ENCODE peak calls at places on chromosomes 2 and 18, in four cellular contexts. E, K, S and Q are unnamed samples. For H3K79me2, the result is how much of the 10 kb centered on the place peaks cover.

GRCh38 chr2:216083464-216084279 is 2.0 kb downstream of the TMEM169 start:
- DNase-seq in E (peak), S (no peak), K (peak), Q (no peak)

GRCh38 chr2:54771166-54771565 is 47.7 kb downstream of the EML6 start:
- DNase-seq in E (peak), S (peak), K (no peak), Q (peak)

GRCh38 chr2:189613650-189614420 is 33.2 kb upstream of the SLC40A1 start:
- DNase-seq in E (peak), K (no peak), S (no peak), Q (no peak)

GRCh38 chr2:227079726-227080125 is 84.3 kb downstream of the COL4A4 start:
- DNase-seq in E (peak), K (no peak), S (no peak), Q (no peak)

GRCh38 chr2:188695953-188696352 is 278.2 kb upstream of the COL3A1 start:
- DNase-seq in E (peak), K (no peak), S (no peak), Q (peak)

GRCh38 chr2:71700880-71701397 is 247.6 kb downstream of the DYSF start:
- DNase-seq in K (peak), E (peak), S (no peak), Q (no peak)

GRCh38 chr2:37376421-37377186 is 32.2 kb downstream of the QPCT start:
- DNase-seq in E (peak), S (peak), K (no peak), Q (peak)

GRCh38 chr18:13217466-13217961 is 1.0 kb upstream of the LDLRAD4 start:
- DNase-seq in K (peak), S (no peak), E (peak), Q (no peak)

GRCh38 chr2:2729246-2729645 is 398.2 kb upstream of the MYT1L start:
- DNase-seq in S (no peak), K (no peak), E (no peak), Q (no peak)

GRCh38 chr2:173524257-173524951 is 169.7 kb downstream of the CDCA7 start:
- DNase-seq in E (no peak), K (no peak), S (no peak), Q (no peak)

GRCh38 chr2:24659862-24660261 is 133.3 kb downstream of the PTRHD1 start:
- DNase-seq in K (peak), S (no peak), E (no peak), Q (no peak)

GRCh38 chr2:189267491-189267890 is 87.9 kb upstream of the COL5A2 start:
- DNase-seq in S (no peak), E (peak), K (no peak), Q (no peak)

GRCh38 chr2:197113221-197113831 is 186.8 kb upstream of the PGAP1 start:
- DNase-seq in S (peak), K (peak), E (peak), Q (peak)

GRCh38 chr2:231604101-231604684 is 11.5 kb downstream of the TEX44 start:
- DNase-seq in E (no peak), S (no peak), K (peak), Q (no peak)

GRCh38 chr2:112829931-112830330 is 6.6 kb downstream of the IL1B start:
- DNase-seq in K (no peak), S (no peak), E (no peak), Q (no peak)

GRCh38 chr2:70607121-70607551 is 53.5 kb upstream of the TGFA start:
- DNase-seq in S (no peak), E (peak), K (no peak), Q (no peak)

GRCh38 chr2:85145116-85145820 is 12.1 kb downstream of the TCF7L1 start:
- DNase-seq in S (no peak), K (no peak), E (no peak), Q (no peak)

GRCh38 chr2:9757430-9758287 is 85.6 kb upstream of the TAF1B start:
- DNase-seq in E (peak), K (peak), S (no peak), Q (no peak)
- TF ChIP-seq EZH2 in E (no peak), K (no peak), S (no peak), Q (no peak)

GRCh38 chr18:10060469-10060782 is 146.6 kb downstream of the VAPA start:
- DNase-seq in K (no peak), S (no peak), E (no peak), Q (no peak)

GRCh38 chr18:10057808-10058791 is 144.3 kb downstream of the VAPA start:
- DNase-seq in E (peak), K (no peak), S (no peak), Q (peak)

GRCh38 chr18:10061566-10061965 is 147.8 kb downstream of the VAPA start:
- DNase-seq in S (no peak), E (no peak), K (no peak), Q (no peak)

GRCh38 chr18:10057401-10057800 is 143.6 kb downstream of the VAPA start:
- DNase-seq in K (no peak), E (no peak), S (no peak), Q (no peak)

DNA sequence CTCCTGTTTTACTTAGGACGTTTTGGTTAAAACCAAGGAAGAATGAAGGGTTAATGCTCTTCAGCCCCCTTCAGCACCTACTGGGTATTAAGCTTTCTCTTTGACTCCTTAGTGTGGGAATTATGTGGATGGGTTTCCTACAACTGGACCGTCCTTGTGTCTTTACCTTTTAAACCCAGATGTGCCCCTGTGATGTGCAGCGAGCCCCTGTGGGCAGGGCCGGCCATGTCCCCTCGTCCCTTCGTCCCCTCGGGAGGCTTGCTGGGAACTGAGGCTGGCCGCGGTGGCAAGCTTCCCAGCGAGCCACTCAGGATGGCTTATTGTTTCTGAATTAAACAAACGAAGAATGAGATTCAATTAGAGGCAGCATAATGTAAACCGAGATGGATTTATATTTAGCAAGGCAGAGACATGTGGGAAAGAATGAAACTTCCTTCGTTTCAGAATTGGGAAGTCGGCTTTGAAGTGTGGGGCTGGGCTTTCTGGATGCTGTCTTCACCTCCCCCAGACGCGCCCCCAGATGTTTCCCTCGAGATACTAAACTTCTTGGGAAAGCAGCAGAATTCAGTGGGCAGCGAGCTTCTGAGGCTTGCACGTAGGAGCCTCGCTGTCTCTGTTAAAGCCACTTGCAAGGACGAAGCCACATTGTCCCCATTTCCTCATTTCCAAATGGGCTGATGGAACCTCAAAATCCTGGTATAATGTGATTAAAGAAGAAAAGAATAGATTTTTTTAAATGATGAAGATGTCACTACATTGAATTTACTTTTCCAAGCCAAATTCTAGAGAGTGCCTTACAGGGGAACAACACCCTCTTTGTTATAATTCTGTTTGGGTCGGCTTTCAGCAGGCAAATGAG is 146.0 kb downstream of the VAPA start:
- DNase-seq in K (no peak), E (no peak), S (no peak), Q (no peak)
- H3K9ac ChIP-seq in K (no peak), E (no peak), S (no peak), Q (no peak)

DNA sequence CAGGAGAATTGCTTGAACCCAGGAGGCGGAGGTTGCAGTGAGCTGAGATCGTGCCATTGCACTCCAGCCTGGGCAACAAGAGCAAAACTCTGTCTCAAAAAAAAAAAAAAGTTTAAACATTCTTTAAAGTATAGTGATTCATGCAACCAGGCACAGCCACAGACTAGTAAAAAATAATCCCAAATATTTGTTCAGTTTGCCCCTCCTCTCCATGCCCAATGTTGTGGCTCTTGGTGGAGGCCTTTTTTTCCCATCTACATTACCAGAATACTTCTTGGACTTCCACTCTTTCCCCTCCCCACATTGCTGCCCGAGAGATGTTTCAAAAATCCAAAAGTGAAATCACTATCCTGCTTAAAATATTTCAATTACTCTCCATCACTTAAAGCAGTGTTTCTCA is 5.1 kb upstream of the MALT1 start:
- DNase-seq in E (peak), K (no peak), S (no peak), Q (peak)
- H3K79me2 ChIP-seq in E (under half), K (under half), S (under half), Q (under half)

DNA sequence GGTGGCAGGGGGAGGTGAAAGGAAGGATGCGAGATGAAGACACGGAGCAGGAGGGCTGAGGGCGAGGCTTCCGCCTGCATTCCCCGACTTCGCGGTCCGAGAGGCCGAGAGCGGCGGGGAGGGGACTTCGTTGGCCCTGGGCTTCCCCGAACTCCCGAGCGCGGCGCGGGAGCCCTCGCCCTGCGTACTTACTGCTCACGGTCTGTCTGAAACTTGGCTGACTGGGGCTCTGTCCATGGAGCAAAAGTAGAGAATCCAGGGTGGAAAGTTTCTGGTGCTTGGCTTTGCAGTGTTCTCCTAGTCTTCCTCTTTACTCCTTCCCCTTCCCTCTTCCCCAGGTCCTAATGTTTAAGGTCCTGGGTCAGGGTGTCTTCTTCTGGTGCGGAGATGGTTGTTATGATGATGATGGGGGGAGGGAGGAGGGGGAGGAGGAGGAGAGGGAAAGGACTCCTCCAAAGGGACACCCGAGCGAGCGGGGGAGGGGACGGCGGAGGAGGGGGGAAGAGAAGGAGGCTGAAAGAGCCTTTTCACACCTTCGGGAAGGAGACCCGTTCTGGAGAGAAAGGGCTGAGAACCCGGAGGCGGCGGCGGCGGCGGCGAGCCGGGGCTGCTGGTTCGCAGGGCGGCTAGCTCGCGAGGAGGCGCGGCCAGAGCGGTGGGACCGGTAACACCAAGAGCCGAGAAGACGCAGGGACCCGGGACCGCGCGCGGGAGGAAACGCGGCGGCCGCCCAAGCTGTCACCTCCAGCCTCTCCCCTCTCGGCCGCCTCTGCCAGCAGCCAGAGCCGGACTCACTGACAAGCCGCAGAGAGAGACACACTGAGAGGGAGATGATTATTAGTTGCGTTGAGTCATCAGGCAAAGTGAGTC is at the start of gene SATB2:
- DNase-seq in E (peak), S (peak), K (peak), Q (peak)
- TF ChIP-seq EZH2 in E (no peak), S (no peak), K (peak), Q (no peak)

GRCh38 chr2:176130153-176130916 is 830 bp downstream of the HOXD8 start:
- DNase-seq in E (peak), S (no peak), K (peak), Q (peak)
- H3K9ac ChIP-seq in E (peak), S (peak), K (no peak), Q (peak)